ENCODE peak calls at places on chromosomes 2 and 18, in seven cellular contexts. Z, A, Q, L, S, K and R are unnamed samples.

GRCh38 chr2:10501980-10502802 is 54.1 kb upstream of the ODC1 start:
- DNase-seq in L (no peak), Z (no peak), S (no peak), A (no peak), K (no peak), Q (no peak), R (no peak)

GRCh38 chr2:151049746-151050145 is 211.9 kb downstream of the RBM43 start:
- DNase-seq in Z (no peak), S (no peak), A (no peak), K (no peak), L (no peak), Q (no peak), R (peak)

GRCh38 chr18:54020971-54021370 is 203.5 kb downstream of the MBD2 start:
- DNase-seq in A (no peak), Z (no peak), Q (no peak), K (no peak), L (no peak), S (no peak), R (no peak)

GRCh38 chr2:23164173-23164572 is 220.8 kb upstream of the KLHL29 start:
- DNase-seq in Z (no peak), S (no peak), L (no peak), A (no peak), Q (no peak), K (no peak), R (no peak)

GRCh38 chr2:111712361-111712760 is 171.6 kb downstream of the ANAPC1 start:
- DNase-seq in Q (no peak), L (no peak), S (no peak), K (no peak), A (no peak), Z (no peak), R (no peak)

GRCh38 chr18:45026162-45026561 is 345.5 kb downstream of the SETBP1 start:
- DNase-seq in S (no peak), L (no peak), Q (no peak), A (no peak), Z (no peak), K (no peak), R (no peak)

GRCh38 chr2:135245055-135245454 is 193.0 kb downstream of the RAB3GAP1 start:
- DNase-seq in S (no peak), K (no peak), L (no peak), Q (no peak), A (no peak), Z (no peak), R (peak)

GRCh38 chr2:203626952-203627681 is 79.3 kb upstream of the CD28 start:
- DNase-seq in S (no peak), L (no peak), Q (no peak), A (no peak), K (no peak), Z (no peak), R (no peak)

GRCh38 chr2:218952160-218952559 is 7.3 kb upstream of the CDK5R2 start:
- DNase-seq in Q (no peak), A (no peak), S (no peak), L (no peak), K (no peak), Z (no peak), R (no peak)

GRCh38 chr18:3540805-3541548 is 91.0 kb downstream of the TGIF1 start:
- DNase-seq in L (no peak), Q (peak), Z (no peak), A (no peak), S (no peak), K (peak), R (no peak)
- TF ChIP-seq EP300 in L (no peak), Q (no peak), Z (no peak), A (no peak), S (no peak), K (no peak), R (no peak)

GRCh38 chr2:27494284-27494943 is 586 bp downstream of the FNDC4 start:
- DNase-seq in Q (peak), S (peak), Z (no peak), L (no peak), A (no peak), K (no peak), R (peak)
- TF ChIP-seq EP300 in Q (no peak), S (no peak), Z (no peak), L (peak), A (no peak), K (no peak), R (peak)

DNA sequence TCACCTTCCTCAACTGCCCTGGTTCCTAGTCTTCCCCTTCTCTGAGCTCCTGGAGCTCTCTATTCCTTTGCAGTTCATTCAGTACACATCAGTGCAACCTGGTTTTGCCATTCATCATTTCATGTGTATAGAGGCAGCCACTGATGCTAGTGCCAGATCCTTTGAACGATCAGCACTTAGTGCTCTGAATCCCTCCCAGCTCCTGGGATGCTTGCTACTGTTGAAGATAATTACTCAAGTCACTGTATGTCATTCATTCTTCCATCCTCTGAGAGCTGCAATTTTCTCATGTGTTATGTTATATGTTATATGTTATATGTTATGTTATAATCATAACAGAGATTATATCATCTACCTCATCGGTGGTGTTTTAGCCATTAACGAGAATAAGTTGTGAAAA is 98.5 kb upstream of the UXS1 start:
- DNase-seq in Q (no peak), Z (no peak), L (no peak), A (no peak), S (no peak), K (no peak), R (no peak)
- TF ChIP-seq EP300 in Q (no peak), Z (no peak), L (no peak), A (no peak), S (no peak), K (no peak), R (no peak)

GRCh38 chr2:8225257-8225656 is 456.6 kb upstream of the ID2 start:
- DNase-seq in K (no peak), Z (no peak), Q (no peak), L (no peak), S (no peak), A (no peak), R (no peak)

GRCh38 chr2:8225798-8226197 is 456.1 kb upstream of the ID2 start:
- DNase-seq in L (no peak), Q (no peak), A (no peak), S (no peak), Z (no peak), K (no peak), R (no peak)

GRCh38 chr2:8231909-8232308 is 449.9 kb upstream of the ID2 start:
- DNase-seq in Q (no peak), K (no peak), L (no peak), Z (no peak), S (no peak), A (no peak), R (no peak)

GRCh38 chr2:8230466-8230865 is 451.4 kb upstream of the ID2 start:
- DNase-seq in Z (no peak), A (no peak), S (no peak), Q (no peak), K (no peak), L (no peak), R (no peak)

DNA sequence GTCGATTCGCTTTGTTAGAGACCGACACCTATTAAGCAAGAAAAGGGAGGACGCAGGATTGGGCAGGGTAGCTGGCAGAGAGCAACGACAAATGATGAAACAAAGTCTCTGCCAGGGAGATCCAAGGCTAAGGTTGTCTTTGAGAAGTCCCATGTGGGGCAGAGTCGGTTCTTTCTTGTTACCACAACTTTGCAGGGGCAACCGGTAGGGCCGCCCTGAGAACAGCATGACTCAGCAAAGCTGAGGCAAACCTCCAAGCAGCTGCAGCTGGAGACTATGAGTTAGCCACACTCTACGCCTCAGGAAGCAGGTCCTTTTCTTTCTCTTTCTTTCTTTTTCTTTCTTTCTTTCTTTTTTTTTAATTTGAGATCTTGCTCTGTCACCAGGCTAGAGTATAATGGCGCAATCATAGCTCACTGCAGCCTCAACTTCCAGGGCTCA is 452.3 kb upstream of the ID2 start:
- DNase-seq in L (peak), Z (no peak), K (peak), S (peak), Q (peak), A (no peak), R (peak)
- TF ChIP-seq EP300 in L (peak), Z (no peak), K (no peak), S (no peak), Q (no peak), A (no peak), R (no peak)

GRCh38 chr2:186459009-186459408 is 27.1 kb upstream of the ZC3H15 start:
- DNase-seq in K (no peak), A (no peak), S (no peak), L (no peak), Z (no peak), Q (no peak), R (peak)

GRCh38 chr2:186455613-186456012 is 30.4 kb upstream of the ZC3H15 start:
- DNase-seq in Q (no peak), Z (no peak), A (no peak), K (no peak), L (no peak), S (no peak), R (no peak)

GRCh38 chr2:186460465-186460864 is 25.6 kb upstream of the ZC3H15 start:
- DNase-seq in K (no peak), Z (no peak), A (peak), Q (no peak), L (no peak), S (no peak), R (peak)

GRCh38 chr2:186456941-186457340 is 29.1 kb upstream of the ZC3H15 start:
- DNase-seq in S (no peak), Q (no peak), A (no peak), L (no peak), K (no peak), Z (no peak), R (no peak)

DNA sequence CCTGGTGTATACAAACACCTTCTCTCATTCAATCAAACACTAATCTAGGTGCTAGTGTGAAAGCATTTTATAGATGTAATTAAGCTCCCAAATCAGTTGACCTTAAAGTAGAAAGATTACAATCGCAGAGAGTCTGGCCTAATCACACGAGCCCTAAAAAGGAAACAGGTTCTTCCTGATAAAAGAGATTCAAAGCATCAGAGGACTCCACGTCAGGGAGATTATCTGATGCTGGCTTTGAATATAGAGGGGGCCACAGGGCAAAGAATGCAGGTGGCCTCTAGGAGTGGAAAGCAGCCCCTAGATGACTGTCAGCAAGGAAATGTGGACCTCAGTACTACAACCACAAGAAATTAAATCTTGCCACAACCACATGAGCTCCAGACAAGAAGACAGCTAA is 28.2 kb upstream of the ZC3H15 start:
- DNase-seq in Z (no peak), K (no peak), L (no peak), A (no peak), Q (no peak), S (no peak), R (no peak)
- TF ChIP-seq EP300 in Z (no peak), K (no peak), L (no peak), A (no peak), Q (no peak), S (no peak), R (no peak)

GRCh38 chr2:211129798-211130197 is 573.4 kb downstream of the CPS1 start:
- DNase-seq in S (no peak), Z (no peak), Q (no peak), L (no peak), K (no peak), A (no peak), R (no peak)
- TF ChIP-seq EP300 in S (no peak), Z (no peak), Q (no peak), L (no peak), K (no peak), A (no peak), R (no peak)

GRCh38 chr2:159226608-159227007 is 59.9 kb downstream of the WDSUB1 start:
- DNase-seq in Z (no peak), K (no peak), L (no peak), S (no peak), Q (no peak), A (no peak), R (no peak)

GRCh38 chr2:159225025-159226016 is 61.2 kb downstream of the WDSUB1 start:
- DNase-seq in Q (no peak), L (no peak), Z (no peak), K (no peak), A (no peak), S (no peak), R (no peak)

GRCh38 chr2:159224061-159224813 is 62.3 kb downstream of the WDSUB1 start:
- DNase-seq in K (no peak), Z (no peak), S (no peak), A (no peak), L (no peak), Q (no peak), R (no peak)

GRCh38 chr2:159227467-159227866 is 59.0 kb downstream of the WDSUB1 start:
- DNase-seq in S (no peak), A (no peak), Z (no peak), Q (no peak), L (no peak), K (no peak), R (no peak)

GRCh38 chr2:159226059-159226461 is 60.4 kb downstream of the WDSUB1 start:
- DNase-seq in K (peak), L (no peak), S (no peak), A (no peak), Q (no peak), Z (peak), R (peak)
- TF ChIP-seq EP300 in K (no peak), L (no peak), S (no peak), A (no peak), Q (no peak), Z (no peak), R (no peak)

GRCh38 chr2:156915332-156915731 is 342.2 kb upstream of the GALNT5 start:
- DNase-seq in K (no peak), Q (no peak), S (no peak), Z (no peak), L (no peak), A (no peak), R (no peak)

GRCh38 chr2:156907806-156908205 is 349.7 kb upstream of the GALNT5 start:
- DNase-seq in Z (no peak), L (no peak), K (no peak), S (no peak), A (no peak), Q (no peak), R (no peak)

GRCh38 chr2:156908825-156909224 is 348.7 kb upstream of the GALNT5 start:
- DNase-seq in A (no peak), Q (no peak), Z (no peak), L (no peak), K (no peak), S (no peak), R (no peak)

DNA sequence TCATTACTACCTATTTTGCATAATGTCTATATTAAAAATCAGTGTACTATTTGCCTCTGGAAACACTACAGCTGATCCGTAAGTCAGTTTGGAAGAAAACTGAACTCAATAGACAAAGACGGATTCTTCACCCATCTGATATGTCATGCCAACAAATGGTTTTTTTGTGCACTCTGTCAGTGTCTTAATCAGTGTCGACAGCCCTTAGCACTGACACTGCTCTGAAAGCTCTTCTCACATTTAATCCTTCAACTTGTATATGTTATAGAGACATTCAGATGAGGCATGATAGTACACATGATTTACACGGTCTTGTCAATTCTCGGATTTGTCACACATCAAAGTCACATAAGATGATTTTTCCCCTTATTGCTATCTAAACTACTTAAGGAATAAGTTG is 347.5 kb upstream of the GALNT5 start:
- DNase-seq in S (no peak), K (no peak), L (no peak), A (no peak), Z (no peak), Q (no peak), R (no peak)
- TF ChIP-seq EP300 in S (no peak), K (no peak), L (no peak), A (no peak), Z (no peak), Q (no peak), R (no peak)